ENCODE peak calls at places on chromosome 3, in nine cellular contexts. M is PC-3; S is AG20443; K is fibroblast of lung; L is Right ventricle myocardium superior; Q is NCI-H1436; T is iPS DF 19.7; B is central memory CD4-positive, alpha-beta T cell; J is activated CD8-positive, alpha-beta memory T cell treated with anti-CD3 and anti-CD28 coated beads for 1 hour. W is an unnamed sample.

GRCh38 chr3:15512173-15512572 is 9.3 kb downstream of the COLQ start:
- DNase-seq in M (no peak), S (peak), K (peak), L (peak), Q (peak), T (no peak), B (no peak), J (no peak), W (no peak)

GRCh38 chr3:16533928-16534913 is 20.7 kb upstream of the RFTN1 start:
- DNase-seq in M (no peak), S (no peak), K (no peak), L (no peak), Q (peak), T (no peak), B (no peak), J (no peak), W (no peak)

GRCh38 chr3:9204253-9205005 is 45.0 kb downstream of the SRGAP3 start:
- DNase-seq in M (no peak), S (no peak), K (no peak), L (no peak), Q (no peak), T (no peak), B (no peak), J (no peak), W (no peak)

GRCh38 chr3:186517218-186517617 is 27.0 kb downstream of the CRYGS start:
- DNase-seq in M (peak), S (no peak), K (no peak), L (no peak), Q (no peak), T (no peak), B (no peak), J (no peak), W (no peak)

GRCh38 chr3:129827765-129828164 is 65.7 kb downstream of the TMCC1 start:
- DNase-seq in M (no peak), S (no peak), K (no peak), L (no peak), Q (no peak), T (no peak), B (peak), J (no peak), W (no peak)

GRCh38 chr3:36911990-36912804 is 32.7 kb downstream of the TRANK1 start:
- DNase-seq in M (peak), S (peak), K (peak), L (no peak), Q (no peak), T (no peak), B (peak), J (no peak), W (peak)

GRCh38 chr3:119912220-119912619 is 130.3 kb downstream of the NR1I2 start:
- DNase-seq in M (peak), S (no peak), K (no peak), L (no peak), Q (no peak), T (no peak), B (no peak), J (no peak), W (no peak)

GRCh38 chr3:32215185-32215584 is 23.3 kb upstream of the CMTM8 start:
- DNase-seq in M (no peak), S (no peak), K (no peak), L (no peak), Q (no peak), T (no peak), B (no peak), J (no peak), W (no peak)

GRCh38 chr3:42635111-42635510 is 18.4 kb upstream of the ZBTB47 start:
- DNase-seq in M (peak), S (no peak), K (peak), L (no peak), Q (no peak), T (no peak), B (peak), J (no peak), W (no peak)

W was measured in skeletal muscle cell.